ENCODE peak calls at places on chromosomes 1 and 21, in seven cellular contexts. K is HepG2, T is IMR-90, Y is K562, G is SK-N-SH, X is GM12878, C is H1. V is an unnamed sample.

GRCh38 chr1:178093958-178094751 is at the start of gene RASAL2:
- DNase-seq in K (peak), T (peak), Y (peak), G (peak), X (no peak), C (peak), V (peak)

GRCh38 chr1:224921354-224921753 is 8.1 kb upstream of the DNAH14 start:
- DNase-seq in K (no peak), T (no peak), Y (no peak), G (no peak), X (no peak), C (no peak), V (no peak)

GRCh38 chr1:151472852-151473731 is 13.8 kb upstream of the POGZ start:
- DNase-seq in K (no peak), T (peak), Y (peak), G (peak), X (no peak), C (peak), V (peak)

GRCh38 chr1:94721240-94721639 is 98.9 kb upstream of the SLC44A3 start:
- DNase-seq in K (no peak), T (no peak), Y (no peak), G (no peak), X (peak), C (no peak), V (no peak)

GRCh38 chr1:58524353-58524945 is 22.1 kb downstream of the OMA1 start:
- DNase-seq in K (no peak), T (peak), Y (no peak), G (no peak), X (no peak), C (no peak), V (no peak)

GRCh38 chr1:108049083-108049819 is 84.3 kb upstream of the VAV3 start:
- DNase-seq in K (no peak), T (no peak), Y (peak), G (peak), X (no peak), C (peak), V (peak)

GRCh38 chr1:201726700-201727099 is 102.3 kb upstream of the IPO9 start:
- DNase-seq in K (no peak), T (no peak), Y (no peak), G (no peak), X (no peak), C (no peak), V (no peak)

GRCh38 chr1:200916152-200916551 is 21.5 kb downstream of the INAVA start:
- DNase-seq in K (no peak), T (no peak), Y (peak), G (no peak), X (no peak), C (peak), V (no peak)

GRCh38 chr1:198929961-198930599 is 291.2 kb downstream of the PTPRC start:
- DNase-seq in K (no peak), T (peak), Y (no peak), G (no peak), X (peak), C (no peak), V (peak)

GRCh38 chr1:31624354-31625179 is 7.1 kb downstream of the HCRTR1 start:
- DNase-seq in K (no peak), T (no peak), Y (no peak), G (no peak), X (no peak), C (no peak), V (no peak)

GRCh38 chr1:116164890-116165176 is 53.6 kb downstream of the MAB21L3 start:
- DNase-seq in K (no peak), T (no peak), Y (no peak), G (peak), X (no peak), C (no peak), V (no peak)

GRCh38 chr1:16019580-16020277 is 1.9 kb upstream of the HSPB7 start:
- DNase-seq in K (no peak), T (peak), Y (no peak), G (peak), X (no peak), C (no peak), V (no peak)

GRCh38 chr1:180881806-180882509 is 30.7 kb upstream of the KIAA1614 start:
- DNase-seq in K (peak), T (peak), Y (peak), G (peak), X (no peak), C (no peak), V (peak)

GRCh38 chr1:157766792-157767191 is 10.1 kb downstream of the FCRL2 start:
- DNase-seq in K (no peak), T (no peak), Y (no peak), G (no peak), X (no peak), C (no peak), V (no peak)

GRCh38 chr1:54549181-54549924 is 1.3 kb downstream of the ACOT11 start:
- DNase-seq in K (no peak), T (no peak), Y (no peak), G (no peak), X (no peak), C (no peak), V (no peak)

GRCh38 chr1:165069829-165070228 is 286.7 kb downstream of the LMX1A start:
- DNase-seq in K (no peak), T (no peak), Y (no peak), G (no peak), X (no peak), C (no peak), V (no peak)
- TF ChIP-seq RFX5 in K (no peak), T (no peak), Y (no peak), G (no peak), X (no peak), C (no peak), V (no peak)

GRCh38 chr21:44758781-44759627 is 42.6 kb downstream of the UBE2G2 start:
- DNase-seq in K (no peak), T (no peak), Y (no peak), G (no peak), X (no peak), C (no peak), V (no peak)
- H3K27ac ChIP-seq in K (no peak), T (no peak), Y (no peak), G (no peak), X (no peak), C (no peak), V (no peak)

GRCh38 chr1:33392639-33393038 is 38.3 kb downstream of the PHC2 start:
- DNase-seq in K (no peak), T (peak), Y (peak), G (peak), X (no peak), C (no peak), V (no peak)

GRCh38 chr1:33387512-33388079 is 43.3 kb downstream of the PHC2 start:
- DNase-seq in K (no peak), T (peak), Y (no peak), G (no peak), X (no peak), C (no peak), V (no peak)

GRCh38 chr1:33391669-33392068 is 39.2 kb downstream of the PHC2 start:
- DNase-seq in K (no peak), T (no peak), Y (no peak), G (no peak), X (no peak), C (no peak), V (no peak)

GRCh38 chr1:33390550-33390949 is 40.3 kb downstream of the PHC2 start:
- DNase-seq in K (no peak), T (peak), Y (no peak), G (no peak), X (no peak), C (no peak), V (no peak)

DNA sequence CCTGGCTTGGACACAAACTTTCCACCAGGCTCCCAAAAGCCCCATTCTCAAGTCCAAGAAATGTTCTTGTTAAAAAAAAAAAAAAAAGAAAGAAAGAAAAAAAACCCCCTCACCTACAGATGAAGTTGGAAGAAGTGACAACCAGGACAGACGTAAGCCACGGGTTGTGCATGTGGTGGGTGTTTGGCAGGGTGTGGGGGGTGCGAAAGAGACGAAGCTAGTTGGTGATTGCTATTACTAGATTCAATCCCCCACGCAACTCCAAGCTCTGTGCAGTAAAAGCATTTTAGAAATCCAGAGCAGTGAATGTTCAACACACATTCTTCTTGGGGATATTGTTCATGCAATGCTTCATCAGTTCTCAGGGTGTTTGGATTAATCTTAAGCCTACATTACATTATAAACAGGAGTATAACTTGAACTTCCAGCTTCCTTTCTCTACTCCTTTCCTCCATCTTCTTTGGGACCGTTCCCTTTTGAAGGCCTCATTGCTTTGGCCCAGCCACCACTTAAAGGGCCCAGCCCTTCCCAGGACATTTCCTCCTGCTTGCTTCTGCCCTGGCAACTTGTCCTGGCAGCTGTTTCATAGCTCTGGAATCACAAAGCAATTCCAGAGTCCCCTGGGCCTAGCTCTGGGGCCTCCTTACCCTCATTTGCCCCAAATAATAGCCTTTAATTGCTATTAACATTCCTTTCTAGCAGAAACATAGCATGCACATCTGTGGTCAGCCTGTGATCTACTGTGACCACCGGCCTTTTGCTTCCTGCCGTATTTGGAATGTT is 41.7 kb downstream of the PHC2 start:
- DNase-seq in K (no peak), T (peak), Y (no peak), G (no peak), X (no peak), C (no peak), V (no peak)
- TF ChIP-seq RFX5 in K (no peak), T (no peak), Y (no peak), G (no peak), X (no peak), C (no peak), V (no peak)

DNA sequence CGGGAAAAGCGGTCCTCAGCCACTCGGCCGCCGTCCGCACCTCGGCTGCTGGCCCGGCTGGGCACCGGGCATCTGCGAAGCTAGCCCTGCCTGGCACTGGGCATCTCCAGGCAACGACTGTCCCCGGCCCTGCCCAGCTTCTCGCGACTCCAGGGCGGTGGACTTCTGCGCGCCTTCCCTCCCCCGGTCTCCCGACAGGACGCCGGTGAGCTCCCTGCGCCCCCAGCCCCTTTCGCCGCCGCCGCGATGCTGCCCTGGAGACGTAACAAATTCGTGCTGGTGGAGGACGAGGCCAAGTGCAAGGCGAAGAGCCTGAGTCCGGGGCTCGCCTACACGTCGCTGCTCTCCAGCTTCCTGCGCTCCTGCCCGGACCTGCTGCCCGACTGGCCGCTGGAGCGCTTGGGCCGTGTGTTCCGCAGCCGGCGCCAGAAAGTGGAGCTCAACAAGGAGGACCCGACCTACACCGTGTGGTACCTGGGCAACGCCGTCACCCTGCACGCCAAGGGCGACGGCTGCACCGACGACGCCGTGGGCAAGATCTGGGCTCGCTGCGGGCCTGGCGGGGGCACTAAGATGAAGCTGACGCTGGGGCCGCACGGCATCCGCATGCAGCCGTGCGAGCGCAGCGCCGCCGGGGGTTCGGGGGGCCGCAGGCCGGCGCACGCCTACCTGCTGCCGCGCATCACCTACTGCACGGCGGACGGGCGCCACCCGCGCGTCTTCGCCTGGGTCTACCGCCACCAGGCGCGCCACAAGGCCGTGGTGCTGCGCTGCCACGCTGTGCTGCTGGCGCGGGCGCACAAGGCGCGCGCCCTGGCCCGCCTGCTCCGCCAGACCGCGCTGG is 577 bp downstream of the FAM43B start:
- DNase-seq in K (no peak), T (peak), Y (no peak), G (peak), X (no peak), C (peak), V (peak)
- H3K27ac ChIP-seq in K (peak), T (no peak), Y (no peak), G (no peak), X (no peak), C (no peak), V (peak)

GRCh38 chr1:186829679-186830587 is 1.2 kb downstream of the PLA2G4A start:
- DNase-seq in K (no peak), T (no peak), Y (no peak), G (no peak), X (no peak), C (no peak), V (peak)

GRCh38 chr1:186834405-186834958 is 5.7 kb downstream of the PLA2G4A start:
- DNase-seq in K (no peak), T (no peak), Y (no peak), G (no peak), X (no peak), C (no peak), V (no peak)

DNA sequence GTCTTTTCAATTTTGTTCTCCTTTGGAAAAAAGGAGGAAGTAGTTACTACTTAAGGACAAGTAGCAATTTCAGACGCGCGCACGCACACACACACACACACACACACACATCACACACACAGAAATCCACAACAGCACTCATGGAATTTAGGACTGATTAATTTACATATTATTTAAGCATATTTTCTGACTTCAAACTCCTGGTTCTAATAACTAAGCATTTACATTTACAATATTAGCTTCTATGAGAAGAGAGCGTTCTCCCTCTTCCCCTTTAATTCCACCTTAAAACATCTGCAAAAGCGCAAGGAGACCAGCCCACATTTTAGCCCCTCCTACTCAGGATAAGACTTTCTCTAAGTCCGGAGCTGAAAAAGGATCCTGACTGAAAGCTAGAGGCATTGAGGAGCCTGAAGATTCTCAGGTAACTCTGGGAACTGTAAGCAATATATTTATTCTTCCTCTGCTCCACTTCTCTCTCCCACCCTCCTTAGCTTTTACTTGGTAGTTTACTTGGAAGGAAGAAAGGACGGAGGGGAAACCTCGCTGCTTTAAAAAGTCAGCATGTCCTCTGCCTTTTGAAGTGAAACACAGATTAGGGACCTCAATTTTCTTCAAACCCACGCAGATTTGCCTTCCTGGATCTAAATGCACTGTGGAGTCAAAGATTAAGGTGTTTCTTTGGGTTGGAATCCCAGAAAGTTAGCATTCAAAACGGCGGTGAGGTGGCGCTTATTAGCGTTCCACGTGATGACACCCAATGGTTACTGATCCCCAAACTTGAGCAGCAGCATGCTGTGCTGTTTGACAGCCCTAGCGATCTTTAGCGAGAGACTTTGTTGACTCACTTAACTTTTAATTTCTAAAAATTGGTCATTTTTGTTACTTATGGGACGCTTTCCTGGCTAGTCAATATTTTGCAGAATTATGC is at the start of gene PLA2G4A:
- DNase-seq in K (no peak), T (peak), Y (no peak), G (no peak), X (no peak), C (no peak), V (peak)
- TF ChIP-seq RFX5 in K (no peak), T (no peak), Y (no peak), G (no peak), X (no peak), C (no peak), V (no peak)

GRCh38 chr21:35142036-35142825 is 93.1 kb upstream of the RUNX1 start:
- DNase-seq in K (no peak), T (no peak), Y (no peak), G (no peak), X (no peak), C (no peak), V (no peak)

GRCh38 chr21:35139382-35139715 is 90.2 kb upstream of the RUNX1 start:
- DNase-seq in K (no peak), T (no peak), Y (no peak), G (no peak), X (no peak), C (no peak), V (no peak)

GRCh38 chr21:35136586-35137254 is 87.6 kb upstream of the RUNX1 start:
- DNase-seq in K (peak), T (peak), Y (peak), G (no peak), X (no peak), C (no peak), V (peak)

GRCh38 chr21:35136106-35136505 is 87.0 kb upstream of the RUNX1 start:
- DNase-seq in K (no peak), T (no peak), Y (no peak), G (no peak), X (no peak), C (no peak), V (no peak)

GRCh38 chr21:35138665-35139381 is 89.7 kb upstream of the RUNX1 start:
- DNase-seq in K (no peak), T (peak), Y (peak), G (no peak), X (no peak), C (no peak), V (no peak)
- H3K27ac ChIP-seq in K (no peak), T (no peak), Y (peak), G (peak), X (no peak), C (no peak), V (no peak)

V was measured in A549.